ENCODE peak calls at places on chromosomes 13 and 19, in five cellular contexts. Q is CD4-positive, CD25-positive, alpha-beta regulatory T cell; K is fibroblast of mammary gland; S is NAMALWA; H is GOT3. A is an unnamed sample.

GRCh38 chr13:40315416-40316064 is 350.9 kb downstream of the FOXO1 start:
- DNase-seq in Q (peak; percentile 53), K (no peak), S (no peak), H (no peak), A (no peak)

GRCh38 chr13:83877901-83878300 is 4.4 kb downstream of the SLITRK1 start:
- DNase-seq in Q (no peak), K (no peak), S (no peak), H (no peak), A (no peak)

GRCh38 chr13:50912851-50913250 is 3.3 kb downstream of the RNASEH2B start:
- DNase-seq in Q (no peak), K (no peak), S (no peak), H (no peak), A (no peak)

GRCh38 chr19:48480151-48480475 is 10.9 kb downstream of the CYTH2 start:
- DNase-seq in Q (no peak), K (peak; percentile 28), S (no peak), H (no peak), A (no peak)

GRCh38 chr13:21076265-21076653 is 14.9 kb upstream of the LATS2 start:
- DNase-seq in Q (no peak), K (peak; percentile 13), S (no peak), H (no peak), A (no peak)

GRCh38 chr13:44906758-44907157 is 82.5 kb downstream of the NUFIP1 start:
- DNase-seq in Q (no peak), K (peak; percentile 55), S (no peak), H (no peak), A (no peak)

GRCh38 chr13:97057196-97057595 is 62.9 kb upstream of the OXGR1 start:
- DNase-seq in Q (no peak), K (peak; percentile 35), S (no peak), H (no peak), A (no peak)

GRCh38 chr19:46607441-46607841 is 6.3 kb downstream of the CALM3 start:
- DNase-seq in Q (no peak), K (no peak), S (no peak), H (no peak), A (no peak)

GRCh38 chr19:768424-768823 is 17.5 kb downstream of the MISP start:
- DNase-seq in Q (no peak), K (peak; percentile 70), S (no peak), H (no peak), A (peak; percentile 86)

GRCh38 chr19:52258426-52258825 is 11.0 kb upstream of the ZNF766 start:
- DNase-seq in Q (no peak), K (no peak), S (no peak), H (no peak), A (no peak)

GRCh38 chr19:44685877-44686276 is 13.1 kb upstream of the CEACAM16 start:
- DNase-seq in Q (no peak), K (peak; percentile 43), S (no peak), H (no peak), A (no peak)

GRCh38 chr13:85806553-85807175 is 7.4 kb upstream of the SLITRK6 start:
- DNase-seq in Q (peak; percentile 14), K (peak; percentile 63), S (peak; percentile 86), H (no peak), A (no peak)

GRCh38 chr19:7427944-7428343 is 60.9 kb downstream of the PEX11G start:
- DNase-seq in Q (no peak), K (no peak), S (no peak), H (no peak), A (no peak)

GRCh38 chr13:110912651-110913051 is 2.2 kb downstream of the ANKRD10 start:
- DNase-seq in Q (no peak), K (peak; percentile 82), S (no peak), H (no peak), A (peak; percentile 29)

GRCh38 chr13:114110091-114110829 is 22.2 kb downstream of the RASA3 start:
- DNase-seq in Q (peak; percentile 76), K (peak; percentile 50), S (peak; percentile 93), H (no peak), A (no peak)

GRCh38 chr19:45156231-45156630 is 4.6 kb downstream of the NKPD1 start:
- DNase-seq in Q (no peak), K (no peak), S (no peak), H (no peak), A (no peak)

GRCh38 chr19:19823916-19824315 is 2.4 kb upstream of the ZNF506 start:
- DNase-seq in Q (no peak), K (no peak), S (no peak), H (no peak), A (no peak)

GRCh38 chr13:81171065-81171647 is 830.2 kb upstream of the SPRY2 start:
- DNase-seq in Q (no peak), K (peak; percentile 15), S (peak; percentile 58), H (no peak), A (no peak)

GRCh38 chr13:76884167-76884566 is 2.0 kb downstream of the KCTD12 start:
- DNase-seq in Q (no peak), K (peak; percentile 50), S (peak; percentile 19), H (no peak), A (no peak)

GRCh38 chr13:43058318-43058674 is 34.9 kb downstream of the DNAJC15 start:
- DNase-seq in Q (no peak), K (peak; percentile 82), S (no peak), H (peak; percentile 24), A (peak; percentile 39)

GRCh38 chr13:100280681-100281080 is 191.8 kb downstream of the PCCA start:
- DNase-seq in Q (no peak), K (peak; percentile 47), S (no peak), H (no peak), A (no peak)

GRCh38 chr19:39211731-39212376 is 7.8 kb upstream of the SYCN start:
- DNase-seq in Q (no peak), K (no peak), S (no peak), H (no peak), A (no peak)

GRCh38 chr19:47186337-47187022 is 44.5 kb downstream of the BBC3 start:
- DNase-seq in Q (peak; percentile 73), K (no peak), S (peak; percentile 52), H (no peak), A (no peak)

GRCh38 chr13:79485014-79485441 is 4.1 kb downstream of the NDFIP2 start:
- DNase-seq in Q (no peak), K (peak; percentile 81), S (no peak), H (no peak), A (peak; percentile 86)

GRCh38 chr19:1038995-1039645 is 787 bp upstream of the ABCA7 start:
- DNase-seq in Q (no peak), K (no peak), S (peak; percentile 35), H (no peak), A (peak; percentile 13)

GRCh38 chr19:55552620-55553019 is 7.3 kb upstream of the SBK3 start:
- DNase-seq in Q (no peak), K (peak; percentile 84), S (no peak), H (no peak), A (peak; percentile 89)

GRCh38 chr13:112898786-112899617 is 70.0 kb upstream of the MCF2L start:
- DNase-seq in Q (no peak), K (no peak), S (no peak), H (no peak), A (no peak)

GRCh38 chr19:5357584-5357983 is 17.0 kb upstream of the PTPRS start:
- DNase-seq in Q (no peak), K (no peak), S (no peak), H (no peak), A (no peak)

GRCh38 chr13:21557995-21558394 is 46.0 kb downstream of the MICU2 start:
- DNase-seq in Q (no peak), K (peak; percentile 34), S (peak; percentile 59), H (no peak), A (peak; percentile 4)

GRCh38 chr13:54241719-54242118 is 1213.1 kb downstream of the OLFM4 start:
- DNase-seq in Q (no peak), K (no peak), S (no peak), H (no peak), A (no peak)

GRCh38 chr13:21616205-21616604 is 12.2 kb upstream of the MICU2 start:
- DNase-seq in Q (no peak), K (no peak), S (no peak), H (no peak), A (no peak)

GRCh38 chr13:24718192-24718965 is 38.2 kb downstream of the ATP12A start:
- DNase-seq in Q (no peak), K (no peak), S (no peak), H (no peak), A (no peak)

GRCh38 chr19:33413868-33414666 is 40.6 kb downstream of the CEBPG start:
- DNase-seq in Q (no peak), K (no peak), S (no peak), H (no peak), A (no peak)

GRCh38 chr13:31891472-31891871 is 140.1 kb upstream of the FRY start:
- DNase-seq in Q (no peak), K (no peak), S (no peak), H (no peak), A (no peak)

GRCh38 chr19:51690359-51691121 is 2.6 kb upstream of the SPACA6 start:
- DNase-seq in Q (peak; percentile 41), K (peak; percentile 60), S (peak; percentile 28), H (no peak), A (no peak)

GRCh38 chr13:97004096-97004876 is 10.0 kb upstream of the OXGR1 start:
- DNase-seq in Q (no peak), K (peak; percentile 61), S (no peak), H (no peak), A (no peak)